ENCODE peak calls at places on chromosome 19, in ten cellular contexts. One of them, this sample, is unnamed.

GRCh38 chr19:7618771-7619510 is 10.4 kb downstream of the XAB2 start:
- ATAC-seq in lung: peak
- ATAC-seq in RWPE2: peak
- ATAC-seq in heart right ventricle: peak
- ATAC-seq in left ventricle myocardium superior: peak
- ATAC-seq in body of pancreas: peak
- ATAC-seq in gastrocnemius medialis: peak
- ATAC-seq in psoas muscle: peak
- ATAC-seq in HepG2: peak
- ATAC-seq in Right ventricle myocardium superior: peak
- ATAC-seq in this sample: peak

GRCh38 chr19:6532244-6532999 is 1.6 kb downstream of the TNFSF9 start:
- ATAC-seq in left ventricle myocardium superior: no peak
- ATAC-seq in Right ventricle myocardium superior: no peak
- ATAC-seq in gastrocnemius medialis: no peak
- ATAC-seq in body of pancreas: no peak
- ATAC-seq in lung: no peak
- ATAC-seq in psoas muscle: no peak
- ATAC-seq in HepG2: no peak
- ATAC-seq in RWPE2: no peak
- ATAC-seq in heart right ventricle: no peak
- ATAC-seq in this sample: no peak

GRCh38 chr19:7255631-7256030 is 38.6 kb downstream of the INSR start:
- ATAC-seq in left ventricle myocardium superior: no peak
- ATAC-seq in HepG2: no peak
- ATAC-seq in Right ventricle myocardium superior: no peak
- ATAC-seq in gastrocnemius medialis: no peak
- ATAC-seq in lung: no peak
- ATAC-seq in RWPE2: no peak
- ATAC-seq in body of pancreas: no peak
- ATAC-seq in heart right ventricle: no peak
- ATAC-seq in psoas muscle: no peak
- ATAC-seq in this sample: no peak

GRCh38 chr19:11624064-11624463 is 26.8 kb downstream of the ZNF627 start:
- ATAC-seq in psoas muscle: no peak
- ATAC-seq in left ventricle myocardium superior: peak
- ATAC-seq in body of pancreas: peak
- ATAC-seq in gastrocnemius medialis: no peak
- ATAC-seq in HepG2: peak
- ATAC-seq in Right ventricle myocardium superior: peak
- ATAC-seq in heart right ventricle: peak
- ATAC-seq in lung: no peak
- ATAC-seq in RWPE2: no peak
- ATAC-seq in this sample: no peak

GRCh38 chr19:7428651-7429113 is 60.2 kb downstream of the PEX11G start:
- ATAC-seq in RWPE2: no peak
- ATAC-seq in HepG2: peak
- ATAC-seq in Right ventricle myocardium superior: no peak
- ATAC-seq in body of pancreas: no peak
- ATAC-seq in left ventricle myocardium superior: no peak
- ATAC-seq in psoas muscle: no peak
- ATAC-seq in heart right ventricle: no peak
- ATAC-seq in lung: no peak
- ATAC-seq in gastrocnemius medialis: no peak
- ATAC-seq in this sample: peak

GRCh38 chr19:45468159-45468651 is 409 bp downstream of the FOSB start:
- ATAC-seq in psoas muscle: no peak
- ATAC-seq in heart right ventricle: peak
- ATAC-seq in left ventricle myocardium superior: no peak
- ATAC-seq in gastrocnemius medialis: no peak
- ATAC-seq in HepG2: peak
- ATAC-seq in lung: no peak
- ATAC-seq in RWPE2: peak
- ATAC-seq in body of pancreas: no peak
- ATAC-seq in Right ventricle myocardium superior: no peak
- ATAC-seq in this sample: no peak

GRCh38 chr19:16605115-16605514 is 22.9 kb downstream of the MED26 start:
- ATAC-seq in RWPE2: no peak
- ATAC-seq in lung: no peak
- ATAC-seq in body of pancreas: no peak
- ATAC-seq in psoas muscle: no peak
- ATAC-seq in HepG2: no peak
- ATAC-seq in left ventricle myocardium superior: no peak
- ATAC-seq in heart right ventricle: no peak
- ATAC-seq in Right ventricle myocardium superior: no peak
- ATAC-seq in gastrocnemius medialis: no peak
- ATAC-seq in this sample: no peak

GRCh38 chr19:5892772-5893275 is 10.8 kb downstream of the NDUFA11 start:
- ATAC-seq in lung: no peak
- ATAC-seq in left ventricle myocardium superior: no peak
- ATAC-seq in body of pancreas: no peak
- ATAC-seq in RWPE2: no peak
- ATAC-seq in gastrocnemius medialis: no peak
- ATAC-seq in psoas muscle: no peak
- ATAC-seq in heart right ventricle: no peak
- ATAC-seq in HepG2: no peak
- ATAC-seq in Right ventricle myocardium superior: no peak
- ATAC-seq in this sample: no peak

GRCh38 chr19:32971012-32971595 is 654 bp downstream of the CEP89 start:
- ATAC-seq in Right ventricle myocardium superior: no peak
- ATAC-seq in left ventricle myocardium superior: no peak
- ATAC-seq in psoas muscle: no peak
- ATAC-seq in gastrocnemius medialis: no peak
- ATAC-seq in HepG2: peak
- ATAC-seq in heart right ventricle: no peak
- ATAC-seq in lung: no peak
- ATAC-seq in RWPE2: no peak
- ATAC-seq in body of pancreas: no peak
- ATAC-seq in this sample: no peak

GRCh38 chr19:39237200-39238184 is 7.3 kb downstream of the IFNL3 start:
- ATAC-seq in psoas muscle: no peak
- ATAC-seq in body of pancreas: peak
- ATAC-seq in lung: peak
- ATAC-seq in heart right ventricle: no peak
- ATAC-seq in left ventricle myocardium superior: no peak
- ATAC-seq in Right ventricle myocardium superior: no peak
- ATAC-seq in HepG2: peak
- ATAC-seq in RWPE2: peak
- ATAC-seq in gastrocnemius medialis: no peak
- ATAC-seq in this sample: peak

GRCh38 chr19:10625003-10625761 is at the start of gene SLC44A2:
- ATAC-seq in RWPE2: peak
- ATAC-seq in psoas muscle: peak
- ATAC-seq in left ventricle myocardium superior: peak
- ATAC-seq in HepG2: peak
- ATAC-seq in body of pancreas: peak
- ATAC-seq in Right ventricle myocardium superior: peak
- ATAC-seq in lung: peak
- ATAC-seq in heart right ventricle: peak
- ATAC-seq in gastrocnemius medialis: peak
- ATAC-seq in this sample: peak

GRCh38 chr19:48455171-48455907 is at the start of gene KCNJ14:
- ATAC-seq in RWPE2: no peak
- ATAC-seq in gastrocnemius medialis: no peak
- ATAC-seq in HepG2: no peak
- ATAC-seq in psoas muscle: peak
- ATAC-seq in lung: no peak
- ATAC-seq in heart right ventricle: no peak
- ATAC-seq in Right ventricle myocardium superior: no peak
- ATAC-seq in body of pancreas: no peak
- ATAC-seq in left ventricle myocardium superior: no peak
- ATAC-seq in this sample: no peak

GRCh38 chr19:34508540-34508939 is 27.0 kb downstream of the WTIP start:
- ATAC-seq in heart right ventricle: no peak
- ATAC-seq in lung: no peak
- ATAC-seq in Right ventricle myocardium superior: no peak
- ATAC-seq in body of pancreas: no peak
- ATAC-seq in HepG2: no peak
- ATAC-seq in psoas muscle: no peak
- ATAC-seq in gastrocnemius medialis: no peak
- ATAC-seq in left ventricle myocardium superior: peak
- ATAC-seq in RWPE2: no peak
- ATAC-seq in this sample: no peak

GRCh38 chr19:46065486-46065885 is 24.7 kb upstream of the IGFL4 start:
- ATAC-seq in RWPE2: peak
- ATAC-seq in body of pancreas: no peak
- ATAC-seq in HepG2: no peak
- ATAC-seq in left ventricle myocardium superior: no peak
- ATAC-seq in heart right ventricle: no peak
- ATAC-seq in lung: no peak
- ATAC-seq in gastrocnemius medialis: no peak
- ATAC-seq in Right ventricle myocardium superior: no peak
- ATAC-seq in psoas muscle: no peak
- ATAC-seq in this sample: peak

GRCh38 chr19:39098365-39099269 is 14.4 kb downstream of the ACP7 start:
- ATAC-seq in psoas muscle: no peak
- ATAC-seq in HepG2: no peak
- ATAC-seq in left ventricle myocardium superior: no peak
- ATAC-seq in body of pancreas: no peak
- ATAC-seq in Right ventricle myocardium superior: no peak
- ATAC-seq in gastrocnemius medialis: no peak
- ATAC-seq in lung: no peak
- ATAC-seq in heart right ventricle: no peak
- ATAC-seq in RWPE2: no peak
- ATAC-seq in this sample: no peak

GRCh38 chr19:12065100-12065538 is 588 bp downstream of the ZNF844 start:
- ATAC-seq in HepG2: peak
- ATAC-seq in gastrocnemius medialis: peak
- ATAC-seq in lung: peak
- ATAC-seq in psoas muscle: peak
- ATAC-seq in heart right ventricle: no peak
- ATAC-seq in body of pancreas: peak
- ATAC-seq in RWPE2: peak
- ATAC-seq in left ventricle myocardium superior: peak
- ATAC-seq in Right ventricle myocardium superior: peak
- ATAC-seq in this sample: peak

GRCh38 chr19:12769689-12770088 is 5.7 kb downstream of the HOOK2 start:
- ATAC-seq in heart right ventricle: no peak
- ATAC-seq in gastrocnemius medialis: no peak
- ATAC-seq in psoas muscle: peak
- ATAC-seq in RWPE2: no peak
- ATAC-seq in Right ventricle myocardium superior: no peak
- ATAC-seq in body of pancreas: no peak
- ATAC-seq in HepG2: no peak
- ATAC-seq in lung: peak
- ATAC-seq in left ventricle myocardium superior: no peak
- ATAC-seq in this sample: no peak

GRCh38 chr19:11137542-11138384 is 17.8 kb downstream of the SPC24 start:
- ATAC-seq in Right ventricle myocardium superior: peak
- ATAC-seq in heart right ventricle: peak
- ATAC-seq in body of pancreas: peak
- ATAC-seq in left ventricle myocardium superior: peak
- ATAC-seq in HepG2: peak
- ATAC-seq in lung: peak
- ATAC-seq in gastrocnemius medialis: peak
- ATAC-seq in RWPE2: peak
- ATAC-seq in psoas muscle: peak
- ATAC-seq in this sample: peak

GRCh38 chr19:16358456-16358855 is 33.8 kb downstream of the KLF2 start:
- ATAC-seq in Right ventricle myocardium superior: no peak
- ATAC-seq in psoas muscle: no peak
- ATAC-seq in lung: no peak
- ATAC-seq in heart right ventricle: no peak
- ATAC-seq in body of pancreas: no peak
- ATAC-seq in RWPE2: no peak
- ATAC-seq in left ventricle myocardium superior: no peak
- ATAC-seq in gastrocnemius medialis: no peak
- ATAC-seq in HepG2: no peak
- ATAC-seq in this sample: no peak

GRCh38 chr19:33375156-33375744 is 1.7 kb downstream of the CEBPG start:
- ATAC-seq in gastrocnemius medialis: no peak
- ATAC-seq in lung: no peak
- ATAC-seq in RWPE2: no peak
- ATAC-seq in body of pancreas: no peak
- ATAC-seq in HepG2: no peak
- ATAC-seq in heart right ventricle: no peak
- ATAC-seq in Right ventricle myocardium superior: no peak
- ATAC-seq in psoas muscle: no peak
- ATAC-seq in left ventricle myocardium superior: no peak
- ATAC-seq in this sample: no peak

GRCh38 chr19:31121501-31121900 is 227.7 kb downstream of the TSHZ3 start:
- ATAC-seq in heart right ventricle: no peak
- ATAC-seq in Right ventricle myocardium superior: no peak
- ATAC-seq in gastrocnemius medialis: no peak
- ATAC-seq in lung: no peak
- ATAC-seq in psoas muscle: no peak
- ATAC-seq in body of pancreas: no peak
- ATAC-seq in left ventricle myocardium superior: no peak
- ATAC-seq in HepG2: no peak
- ATAC-seq in RWPE2: no peak
- ATAC-seq in this sample: no peak

GRCh38 chr19:18204394-18205179 is 745 bp upstream of the RAB3A start:
- ATAC-seq in Right ventricle myocardium superior: peak
- ATAC-seq in body of pancreas: peak
- ATAC-seq in gastrocnemius medialis: peak
- ATAC-seq in lung: peak
- ATAC-seq in heart right ventricle: peak
- ATAC-seq in RWPE2: peak
- ATAC-seq in left ventricle myocardium superior: peak
- ATAC-seq in psoas muscle: peak
- ATAC-seq in HepG2: peak
- ATAC-seq in this sample: peak

GRCh38 chr19:37943480-37943879 is 36.5 kb downstream of the SIPA1L3 start:
- ATAC-seq in gastrocnemius medialis: no peak
- ATAC-seq in left ventricle myocardium superior: peak
- ATAC-seq in RWPE2: no peak
- ATAC-seq in Right ventricle myocardium superior: no peak
- ATAC-seq in lung: no peak
- ATAC-seq in HepG2: no peak
- ATAC-seq in body of pancreas: peak
- ATAC-seq in heart right ventricle: peak
- ATAC-seq in psoas muscle: no peak
- ATAC-seq in this sample: no peak

GRCh38 chr19:3095375-3096191 is 1.4 kb downstream of the GNA11 start:
- ATAC-seq in gastrocnemius medialis: no peak
- ATAC-seq in RWPE2: peak
- ATAC-seq in heart right ventricle: no peak
- ATAC-seq in HepG2: peak
- ATAC-seq in Right ventricle myocardium superior: no peak
- ATAC-seq in psoas muscle: no peak
- ATAC-seq in lung: no peak
- ATAC-seq in left ventricle myocardium superior: no peak
- ATAC-seq in body of pancreas: no peak
- ATAC-seq in this sample: no peak

GRCh38 chr19:2714531-2715269 is 6.5 kb downstream of the DIRAS1 start:
- ATAC-seq in left ventricle myocardium superior: peak
- ATAC-seq in heart right ventricle: no peak
- ATAC-seq in lung: no peak
- ATAC-seq in Right ventricle myocardium superior: peak
- ATAC-seq in RWPE2: no peak
- ATAC-seq in body of pancreas: no peak
- ATAC-seq in HepG2: no peak
- ATAC-seq in psoas muscle: no peak
- ATAC-seq in gastrocnemius medialis: no peak
- ATAC-seq in this sample: no peak

GRCh38 chr19:24060687-24061356 is 26.2 kb upstream of the ZNF254 start:
- ATAC-seq in body of pancreas: no peak
- ATAC-seq in Right ventricle myocardium superior: no peak
- ATAC-seq in psoas muscle: no peak
- ATAC-seq in gastrocnemius medialis: peak
- ATAC-seq in RWPE2: peak
- ATAC-seq in left ventricle myocardium superior: no peak
- ATAC-seq in heart right ventricle: no peak
- ATAC-seq in HepG2: no peak
- ATAC-seq in lung: no peak
- ATAC-seq in this sample: peak

GRCh38 chr19:18730885-18731513 is 47.5 kb downstream of the CRTC1 start:
- ATAC-seq in gastrocnemius medialis: no peak
- ATAC-seq in psoas muscle: no peak
- ATAC-seq in body of pancreas: no peak
- ATAC-seq in Right ventricle myocardium superior: no peak
- ATAC-seq in left ventricle myocardium superior: no peak
- ATAC-seq in RWPE2: peak
- ATAC-seq in HepG2: peak
- ATAC-seq in lung: no peak
- ATAC-seq in heart right ventricle: no peak
- ATAC-seq in this sample: no peak

GRCh38 chr19:13044160-13044853 is 49.0 kb downstream of the NFIX start:
- ATAC-seq in RWPE2: peak
- ATAC-seq in heart right ventricle: peak
- ATAC-seq in gastrocnemius medialis: no peak
- ATAC-seq in left ventricle myocardium superior: no peak
- ATAC-seq in lung: no peak
- ATAC-seq in psoas muscle: no peak
- ATAC-seq in HepG2: no peak
- ATAC-seq in body of pancreas: peak
- ATAC-seq in Right ventricle myocardium superior: no peak
- ATAC-seq in this sample: peak